ENCODE peak calls at places on chromosomes 12 and 14, in nine cellular contexts. N, V, I, O, H, K, R, E and C are unnamed samples.

GRCh38 chr14:67987596-67987995 is 168.0 kb downstream of the RAD51B start:
- DNase-seq in N (peak), V (peak), I (peak), O (no peak), H (no peak), K (no peak), R (no peak), E (no peak), C (no peak)

GRCh38 chr12:51218607-51219161 is 822 bp upstream of the POU6F1 start:
- DNase-seq in N (peak), V (no peak), I (no peak), O (no peak), H (no peak), K (no peak), R (peak), E (no peak), C (peak)

GRCh38 chr12:2582631-2583616 is 211.8 kb upstream of the FKBP4 start:
- DNase-seq in N (peak), V (peak), I (peak), O (peak), H (peak), K (peak), R (peak), E (peak), C (peak)

GRCh38 chr12:53868516-53868986 is 70.1 kb upstream of the HOXC13 start:
- DNase-seq in N (peak), V (no peak), I (no peak), O (no peak), H (no peak), K (no peak), R (no peak), E (no peak), C (peak)

GRCh38 chr12:114698566-114699163 is 14.7 kb upstream of the TBX3 start:
- DNase-seq in N (no peak), V (no peak), I (no peak), O (no peak), H (no peak), K (no peak), R (no peak), E (no peak), C (no peak)

GRCh38 chr14:38992067-38992835 is 110.8 kb downstream of the SEC23A start:
- DNase-seq in N (no peak), V (no peak), I (no peak), O (no peak), H (no peak), K (no peak), R (no peak), E (no peak), C (no peak)

GRCh38 chr12:109459247-109459646 is 17.9 kb downstream of the KCTD10 start:
- DNase-seq in N (no peak), V (no peak), I (no peak), O (no peak), H (no peak), K (no peak), R (no peak), E (no peak), C (no peak)

GRCh38 chr14:99384446-99385417 is 95.9 kb downstream of the SETD3 start:
- DNase-seq in N (no peak), V (no peak), I (no peak), O (no peak), H (no peak), K (no peak), R (no peak), E (no peak), C (no peak)

GRCh38 chr12:47775100-47775911 is 2.3 kb downstream of the SLC48A1 start:
- DNase-seq in N (peak), V (no peak), I (peak), O (no peak), H (no peak), K (no peak), R (no peak), E (no peak), C (no peak)

GRCh38 chr14:89185919-89186849 is 230.8 kb downstream of the FOXN3 start:
- DNase-seq in N (peak), V (peak), I (no peak), O (no peak), H (no peak), K (no peak), R (no peak), E (no peak), C (peak)

GRCh38 chr14:96148631-96149030 is 56.0 kb upstream of the BDKRB2 start:
- DNase-seq in N (no peak), V (no peak), I (no peak), O (no peak), H (no peak), K (no peak), R (no peak), E (no peak), C (no peak)

GRCh38 chr12:86193931-86194330 is 62.3 kb downstream of the MGAT4C start:
- DNase-seq in N (peak), V (no peak), I (no peak), O (no peak), H (no peak), K (no peak), R (no peak), E (no peak), C (no peak)

GRCh38 chr12:113061061-113061694 is 4.6 kb downstream of the DTX1 start:
- DNase-seq in N (no peak), V (no peak), I (no peak), O (no peak), H (no peak), K (no peak), R (no peak), E (no peak), C (no peak)

GRCh38 chr12:1761857-1762256 is 58.5 kb upstream of the LRTM2 start:
- DNase-seq in N (no peak), V (no peak), I (no peak), O (no peak), H (no peak), K (no peak), R (no peak), E (no peak), C (no peak)

GRCh38 chr12:32362892-32363291 is 36.5 kb upstream of the FGD4 start:
- DNase-seq in N (no peak), V (no peak), I (no peak), O (no peak), H (no peak), K (no peak), R (no peak), E (no peak), C (no peak)

GRCh38 chr14:59439256-59440015 is 25.7 kb downstream of the GPR135 start:
- DNase-seq in N (no peak), V (no peak), I (no peak), O (no peak), H (no peak), K (no peak), R (no peak), E (no peak), C (no peak)

GRCh38 chr12:28032811-28033537 is 60.4 kb upstream of the PTHLH start:
- DNase-seq in N (peak), V (no peak), I (no peak), O (no peak), H (no peak), K (no peak), R (no peak), E (no peak), C (no peak)

GRCh38 chr14:51786227-51786626 is 74.2 kb upstream of the GNG2 start:
- DNase-seq in N (no peak), V (no peak), I (no peak), O (no peak), H (no peak), K (no peak), R (no peak), E (no peak), C (no peak)

GRCh38 chr14:72644038-72644437 is 249.9 kb downstream of the DPF3 start:
- DNase-seq in N (no peak), V (no peak), I (no peak), O (no peak), H (no peak), K (no peak), R (no peak), E (no peak), C (no peak)

GRCh38 chr12:29544428-29545101 is 47.1 kb upstream of the OVCH1 start:
- DNase-seq in N (no peak), V (no peak), I (no peak), O (no peak), H (no peak), K (no peak), R (no peak), E (no peak), C (no peak)

GRCh38 chr14:24351517-24351916 is 11.7 kb upstream of the RIPK3 start:
- DNase-seq in N (no peak), V (peak), I (no peak), O (no peak), H (no peak), K (no peak), R (no peak), E (no peak), C (no peak)

GRCh38 chr12:22459872-22460490 is 84.4 kb downstream of the C2CD5 start:
- DNase-seq in N (peak), V (peak), I (peak), O (peak), H (no peak), K (peak), R (no peak), E (no peak), C (peak)

GRCh38 chr12:130127527-130127908 is 34.7 kb upstream of the FZD10 start:
- DNase-seq in N (no peak), V (no peak), I (no peak), O (no peak), H (no peak), K (no peak), R (peak), E (no peak), C (no peak)

GRCh38 chr14:31297701-31298344 is 90.2 kb upstream of the HECTD1 start:
- DNase-seq in N (peak), V (peak), I (no peak), O (no peak), H (no peak), K (no peak), R (no peak), E (no peak), C (no peak)

GRCh38 chr12:85076688-85077430 is 40.7 kb downstream of the LRRIQ1 start:
- DNase-seq in N (peak), V (peak), I (peak), O (peak), H (no peak), K (peak), R (no peak), E (no peak), C (peak)

GRCh38 chr12:120032242-120032641 is 43.2 kb downstream of the BICDL1 start:
- DNase-seq in N (no peak), V (no peak), I (no peak), O (no peak), H (no peak), K (no peak), R (no peak), E (no peak), C (no peak)

GRCh38 chr12:49813131-49813530 is 15.1 kb downstream of the NCKAP5L start:
- DNase-seq in N (no peak), V (no peak), I (no peak), O (no peak), H (no peak), K (no peak), R (no peak), E (no peak), C (no peak)

GRCh38 chr14:51079489-51079888 is 15.4 kb downstream of the TRIM9 start:
- DNase-seq in N (no peak), V (no peak), I (no peak), O (no peak), H (no peak), K (peak), R (no peak), E (no peak), C (no peak)

GRCh38 chr12:117227000-117227653 is 36.9 kb upstream of the FBXO21 start:
- DNase-seq in N (no peak), V (no peak), I (no peak), O (no peak), H (no peak), K (no peak), R (no peak), E (no peak), C (no peak)

GRCh38 chr14:91774138-91775096 is 42.5 kb upstream of the CATSPERB start:
- DNase-seq in N (no peak), V (no peak), I (peak), O (no peak), H (no peak), K (no peak), R (no peak), E (no peak), C (no peak)

GRCh38 chr12:108643941-108644742 is 10.4 kb upstream of the SELPLG start:
- DNase-seq in N (no peak), V (no peak), I (no peak), O (peak), H (no peak), K (no peak), R (no peak), E (no peak), C (peak)

GRCh38 chr12:55965240-55965639 is 602 bp downstream of the PMEL start:
- DNase-seq in N (no peak), V (no peak), I (no peak), O (no peak), H (no peak), K (no peak), R (no peak), E (no peak), C (no peak)

GRCh38 chr14:61192970-61193369 is 88.2 kb downstream of the TMEM30B start:
- DNase-seq in N (no peak), V (peak), I (no peak), O (no peak), H (no peak), K (no peak), R (no peak), E (no peak), C (no peak)

GRCh38 chr14:89773151-89773550 is 181.4 kb downstream of the EFCAB11 start:
- DNase-seq in N (no peak), V (no peak), I (no peak), O (no peak), H (no peak), K (no peak), R (no peak), E (no peak), C (no peak)

GRCh38 chr12:107485731-107486130 is 199.9 kb upstream of the PWP1 start:
- DNase-seq in N (no peak), V (no peak), I (no peak), O (no peak), H (no peak), K (peak), R (no peak), E (no peak), C (no peak)

GRCh38 chr14:61547186-61548121 is 147.9 kb upstream of the HIF1A start:
- DNase-seq in N (peak), V (peak), I (no peak), O (peak), H (no peak), K (no peak), R (no peak), E (no peak), C (no peak)

GRCh38 chr12:13187399-13187798 is 9.1 kb upstream of the EMP1 start:
- DNase-seq in N (peak), V (peak), I (no peak), O (no peak), H (no peak), K (no peak), R (no peak), E (no peak), C (no peak)